ENCODE peak calls at places on chromosomes 7 and 10, in four cellular contexts. One of them, this sample, is unnamed.

GRCh38 chr7:107560898-107561516 is 2.7 kb downstream of the COG5 start:
- DNase-seq in Peyer's patch: no peak
- DNase-seq in AG08395: no peak
- DNase-seq in NCI-H1092 treated with DMSO at 0.1 percent for 48 hours: no peak
- DNase-seq in this sample: no peak

GRCh38 chr7:105638942-105639495 is 57.7 kb upstream of the EFCAB10 start:
- DNase-seq in Peyer's patch: no peak
- DNase-seq in AG08395: no peak
- DNase-seq in NCI-H1092 treated with DMSO at 0.1 percent for 48 hours: peak
- DNase-seq in this sample: peak

GRCh38 chr10:23442936-23443335 is 4.1 kb downstream of the OTUD1 start:
- DNase-seq in Peyer's patch: no peak
- DNase-seq in AG08395: peak
- DNase-seq in NCI-H1092 treated with DMSO at 0.1 percent for 48 hours: no peak
- DNase-seq in this sample: no peak

GRCh38 chr10:124696446-124697392 is 47.5 kb downstream of the FAM53B start:
- DNase-seq in Peyer's patch: no peak
- DNase-seq in AG08395: no peak
- DNase-seq in NCI-H1092 treated with DMSO at 0.1 percent for 48 hours: no peak
- DNase-seq in this sample: no peak

GRCh38 chr7:150972094-150972493 is 6.0 kb downstream of the KCNH2 start:
- DNase-seq in Peyer's patch: no peak
- DNase-seq in AG08395: no peak
- DNase-seq in NCI-H1092 treated with DMSO at 0.1 percent for 48 hours: peak
- DNase-seq in this sample: no peak

GRCh38 chr10:106682175-106682574 is 482.3 kb downstream of the SORCS1 start:
- DNase-seq in Peyer's patch: no peak
- DNase-seq in AG08395: no peak
- DNase-seq in NCI-H1092 treated with DMSO at 0.1 percent for 48 hours: no peak
- DNase-seq in this sample: no peak

GRCh38 chr10:114301951-114302710 is 63.1 kb downstream of the VWA2 start:
- DNase-seq in Peyer's patch: peak
- DNase-seq in AG08395: no peak
- DNase-seq in NCI-H1092 treated with DMSO at 0.1 percent for 48 hours: no peak
- DNase-seq in this sample: no peak

GRCh38 chr7:91512958-91513357 is 248.7 kb downstream of the FZD1 start:
- DNase-seq in Peyer's patch: no peak
- DNase-seq in AG08395: no peak
- DNase-seq in NCI-H1092 treated with DMSO at 0.1 percent for 48 hours: no peak
- DNase-seq in this sample: no peak

GRCh38 chr7:97081901-97082300 is 35.6 kb upstream of the SDHAF3 start:
- DNase-seq in Peyer's patch: no peak
- DNase-seq in AG08395: no peak
- DNase-seq in NCI-H1092 treated with DMSO at 0.1 percent for 48 hours: no peak
- DNase-seq in this sample: no peak

This sample was measured in GM23338.